ENCODE peak calls at places on chromosome 12, in six cellular contexts. One of them, this sample, is unnamed.

GRCh38 chr12:91763654-91764439 is 381.8 kb downstream of the BTG1 start:
- DNase-seq in GM04504: no peak
- DNase-seq in Peyer's patch: no peak
- DNase-seq in HL-60: no peak
- DNase-seq in NCI-H526 treated with DMSO at 0.1 percent for 48 hours: no peak
- DNase-seq in activated B cell treated with CpG ODN at 0.5 μM for 24 hours: no peak
- DNase-seq in this sample: no peak

GRCh38 chr12:67559751-67560150 is 88.8 kb upstream of the DYRK2 start:
- DNase-seq in NCI-H526 treated with DMSO at 0.1 percent for 48 hours: no peak
- DNase-seq in Peyer's patch: no peak
- DNase-seq in GM04504: no peak
- DNase-seq in HL-60: no peak
- DNase-seq in activated B cell treated with CpG ODN at 0.5 μM for 24 hours: no peak
- DNase-seq in this sample: no peak

GRCh38 chr12:91704446-91704845 is 441.2 kb downstream of the BTG1 start:
- DNase-seq in activated B cell treated with CpG ODN at 0.5 μM for 24 hours: no peak
- DNase-seq in NCI-H526 treated with DMSO at 0.1 percent for 48 hours: no peak
- DNase-seq in Peyer's patch: no peak
- DNase-seq in GM04504: no peak
- DNase-seq in HL-60: no peak
- DNase-seq in this sample: peak

GRCh38 chr12:34404377-34405285 is 382.3 kb downstream of the ALG10 start:
- DNase-seq in HL-60: no peak
- DNase-seq in GM04504: no peak
- DNase-seq in Peyer's patch: peak
- DNase-seq in NCI-H526 treated with DMSO at 0.1 percent for 48 hours: no peak
- DNase-seq in activated B cell treated with CpG ODN at 0.5 μM for 24 hours: peak
- DNase-seq in this sample: no peak

GRCh38 chr12:61652265-61652664 is 607.9 kb upstream of the USP15 start:
- DNase-seq in Peyer's patch: no peak
- DNase-seq in GM04504: no peak
- DNase-seq in HL-60: no peak
- DNase-seq in activated B cell treated with CpG ODN at 0.5 μM for 24 hours: no peak
- DNase-seq in NCI-H526 treated with DMSO at 0.1 percent for 48 hours: no peak
- DNase-seq in this sample: no peak

GRCh38 chr12:13197526-13198141 is 1.1 kb downstream of the EMP1 start:
- DNase-seq in HL-60: no peak
- DNase-seq in activated B cell treated with CpG ODN at 0.5 μM for 24 hours: no peak
- DNase-seq in NCI-H526 treated with DMSO at 0.1 percent for 48 hours: no peak
- DNase-seq in GM04504: no peak
- DNase-seq in Peyer's patch: no peak
- DNase-seq in this sample: no peak

GRCh38 chr12:88393017-88393767 is 187.1 kb downstream of the KITLG start:
- DNase-seq in NCI-H526 treated with DMSO at 0.1 percent for 48 hours: no peak
- DNase-seq in GM04504: no peak
- DNase-seq in activated B cell treated with CpG ODN at 0.5 μM for 24 hours: no peak
- DNase-seq in Peyer's patch: no peak
- DNase-seq in HL-60: peak
- DNase-seq in this sample: no peak

GRCh38 chr12:1807489-1807888 is 12.9 kb upstream of the LRTM2 start:
- DNase-seq in Peyer's patch: peak
- DNase-seq in activated B cell treated with CpG ODN at 0.5 μM for 24 hours: no peak
- DNase-seq in HL-60: no peak
- DNase-seq in GM04504: no peak
- DNase-seq in NCI-H526 treated with DMSO at 0.1 percent for 48 hours: no peak
- DNase-seq in this sample: no peak

GRCh38 chr12:24307153-24307552 is 357.7 kb upstream of the SOX5 start:
- DNase-seq in NCI-H526 treated with DMSO at 0.1 percent for 48 hours: no peak
- DNase-seq in GM04504: no peak
- DNase-seq in activated B cell treated with CpG ODN at 0.5 μM for 24 hours: no peak
- DNase-seq in Peyer's patch: no peak
- DNase-seq in HL-60: no peak
- DNase-seq in this sample: no peak

This sample was measured in skeletal muscle cell.